ENCODE peak calls at places on chromosomes 13 and 19, in six cellular contexts. One of them, this sample, is unnamed.

GRCh38 chr19:5803441-5803751 is 1.5 kb upstream of the NRTN start:
- ATAC-seq in CD4-positive, alpha-beta T cell: no peak
- ATAC-seq in left lung: no peak
- ATAC-seq in DND-41: no peak
- ATAC-seq in pancreas: no peak
- ATAC-seq in right lobe of liver: no peak
- ATAC-seq in this sample: no peak

GRCh38 chr13:29162638-29163037 is 342.5 kb downstream of the MTUS2 start:
- ATAC-seq in CD4-positive, alpha-beta T cell: no peak
- ATAC-seq in left lung: no peak
- ATAC-seq in DND-41: no peak
- ATAC-seq in pancreas: no peak
- ATAC-seq in right lobe of liver: no peak
- ATAC-seq in this sample: no peak

GRCh38 chr19:11418518-11419506 is at the start of gene RGL3:
- ATAC-seq in CD4-positive, alpha-beta T cell: no peak
- ATAC-seq in left lung: peak; percentile 69
- ATAC-seq in DND-41: no peak
- ATAC-seq in pancreas: peak; percentile 71
- ATAC-seq in right lobe of liver: peak; percentile 82
- ATAC-seq in this sample: no peak

GRCh38 chr19:54316746-54317107 is 3.8 kb upstream of the LILRA5 start:
- ATAC-seq in CD4-positive, alpha-beta T cell: no peak
- ATAC-seq in left lung: peak; percentile 74
- ATAC-seq in DND-41: no peak
- ATAC-seq in pancreas: no peak
- ATAC-seq in right lobe of liver: peak; percentile 48
- ATAC-seq in this sample: no peak

GRCh38 chr13:91154954-91155353 is 192.5 kb upstream of the MIR17HG start:
- ATAC-seq in CD4-positive, alpha-beta T cell: no peak
- ATAC-seq in left lung: peak; percentile 82
- ATAC-seq in DND-41: no peak
- ATAC-seq in pancreas: peak; percentile 35
- ATAC-seq in right lobe of liver: peak; percentile 66
- ATAC-seq in this sample: no peak

GRCh38 chr13:74115138-74115537 is 19.1 kb downstream of the KLF12 start:
- ATAC-seq in CD4-positive, alpha-beta T cell: no peak
- ATAC-seq in left lung: no peak
- ATAC-seq in DND-41: no peak
- ATAC-seq in pancreas: no peak
- ATAC-seq in right lobe of liver: no peak
- ATAC-seq in this sample: no peak

GRCh38 chr19:49766007-49766937 is 529 bp upstream of the AP2A1 start:
- ATAC-seq in CD4-positive, alpha-beta T cell: peak; percentile 86
- ATAC-seq in left lung: peak; percentile 93
- ATAC-seq in DND-41: peak; percentile 90
- ATAC-seq in pancreas: peak; percentile 89
- ATAC-seq in right lobe of liver: peak; percentile 90
- ATAC-seq in this sample: peak; percentile 95

GRCh38 chr13:32134991-32135390 is 103.4 kb downstream of the FRY start:
- ATAC-seq in CD4-positive, alpha-beta T cell: no peak
- ATAC-seq in left lung: no peak
- ATAC-seq in DND-41: no peak
- ATAC-seq in pancreas: no peak
- ATAC-seq in right lobe of liver: no peak
- ATAC-seq in this sample: no peak

GRCh38 chr13:94988654-94989053 is 276.3 kb upstream of the SOX21 start:
- ATAC-seq in CD4-positive, alpha-beta T cell: no peak
- ATAC-seq in left lung: peak; percentile 81
- ATAC-seq in DND-41: no peak
- ATAC-seq in pancreas: no peak
- ATAC-seq in right lobe of liver: no peak
- ATAC-seq in this sample: peak; percentile 58

GRCh38 chr19:55593096-55593772 is 6.1 kb downstream of the FIZ1 start:
- ATAC-seq in CD4-positive, alpha-beta T cell: no peak
- ATAC-seq in left lung: no peak
- ATAC-seq in DND-41: no peak
- ATAC-seq in pancreas: no peak
- ATAC-seq in right lobe of liver: no peak
- ATAC-seq in this sample: no peak

GRCh38 chr19:919157-920050 is 2.3 kb downstream of the KISS1R start:
- ATAC-seq in CD4-positive, alpha-beta T cell: peak; percentile 52
- ATAC-seq in left lung: no peak
- ATAC-seq in DND-41: no peak
- ATAC-seq in pancreas: no peak
- ATAC-seq in right lobe of liver: no peak
- ATAC-seq in this sample: peak; percentile 56

GRCh38 chr19:41223431-41224234 is 4.6 kb downstream of the AXL start:
- ATAC-seq in CD4-positive, alpha-beta T cell: no peak
- ATAC-seq in left lung: peak; percentile 14
- ATAC-seq in DND-41: no peak
- ATAC-seq in pancreas: no peak
- ATAC-seq in right lobe of liver: no peak
- ATAC-seq in this sample: no peak

GRCh38 chr19:2282062-2282861 is at the start of gene PEAK3:
- ATAC-seq in CD4-positive, alpha-beta T cell: peak; percentile 38
- ATAC-seq in left lung: peak; percentile 89
- ATAC-seq in DND-41: no peak
- ATAC-seq in pancreas: no peak
- ATAC-seq in right lobe of liver: peak; percentile 91
- ATAC-seq in this sample: peak; percentile 28

GRCh38 chr13:111213964-111214726 is 99.0 kb downstream of the ARHGEF7 start:
- ATAC-seq in CD4-positive, alpha-beta T cell: no peak
- ATAC-seq in left lung: peak; percentile 36
- ATAC-seq in DND-41: no peak
- ATAC-seq in pancreas: no peak
- ATAC-seq in right lobe of liver: peak; percentile 77
- ATAC-seq in this sample: peak; percentile 12

GRCh38 chr13:79679334-79679733 is 198.4 kb downstream of the NDFIP2 start:
- ATAC-seq in CD4-positive, alpha-beta T cell: no peak
- ATAC-seq in left lung: peak; percentile 85
- ATAC-seq in DND-41: peak; percentile 80
- ATAC-seq in pancreas: peak; percentile 82
- ATAC-seq in right lobe of liver: peak; percentile 85
- ATAC-seq in this sample: peak; percentile 65

GRCh38 chr13:98981596-98982195 is 3.8 kb upstream of the DOCK9 start:
- ATAC-seq in CD4-positive, alpha-beta T cell: peak; percentile 74
- ATAC-seq in left lung: no peak
- ATAC-seq in DND-41: peak; percentile 24
- ATAC-seq in pancreas: no peak
- ATAC-seq in right lobe of liver: no peak
- ATAC-seq in this sample: no peak

GRCh38 chr13:98821372-98822237 is 69.1 kb upstream of the SLC15A1 start:
- ATAC-seq in CD4-positive, alpha-beta T cell: no peak
- ATAC-seq in left lung: peak; percentile 22
- ATAC-seq in DND-41: no peak
- ATAC-seq in pancreas: peak; percentile 71
- ATAC-seq in right lobe of liver: peak; percentile 57
- ATAC-seq in this sample: no peak

GRCh38 chr13:61728468-61728867 is 312.8 kb upstream of the PCDH20 start:
- ATAC-seq in CD4-positive, alpha-beta T cell: no peak
- ATAC-seq in left lung: peak; percentile 88
- ATAC-seq in DND-41: no peak
- ATAC-seq in pancreas: no peak
- ATAC-seq in right lobe of liver: no peak
- ATAC-seq in this sample: no peak

GRCh38 chr13:50152224-50152623 is 137.0 kb downstream of the KCNRG start:
- ATAC-seq in CD4-positive, alpha-beta T cell: no peak
- ATAC-seq in left lung: peak; percentile 22
- ATAC-seq in DND-41: peak; percentile 47
- ATAC-seq in pancreas: no peak
- ATAC-seq in right lobe of liver: no peak
- ATAC-seq in this sample: no peak

GRCh38 chr13:28346136-28346535 is 148.8 kb downstream of the FLT1 start:
- ATAC-seq in CD4-positive, alpha-beta T cell: no peak
- ATAC-seq in left lung: no peak
- ATAC-seq in DND-41: no peak
- ATAC-seq in pancreas: no peak
- ATAC-seq in right lobe of liver: no peak
- ATAC-seq in this sample: no peak

GRCh38 chr19:1762243-1763140 is 9.2 kb downstream of the ONECUT3 start:
- ATAC-seq in CD4-positive, alpha-beta T cell: no peak
- ATAC-seq in left lung: no peak
- ATAC-seq in DND-41: no peak
- ATAC-seq in pancreas: no peak
- ATAC-seq in right lobe of liver: no peak
- ATAC-seq in this sample: no peak

GRCh38 chr19:33064117-33064777 is 441 bp downstream of the RHPN2 start:
- ATAC-seq in CD4-positive, alpha-beta T cell: peak; percentile 67
- ATAC-seq in left lung: peak; percentile 86
- ATAC-seq in DND-41: no peak
- ATAC-seq in pancreas: peak; percentile 67
- ATAC-seq in right lobe of liver: peak; percentile 83
- ATAC-seq in this sample: peak; percentile 58

GRCh38 chr19:29882719-29883105 is 59.3 kb upstream of the URI1 start:
- ATAC-seq in CD4-positive, alpha-beta T cell: no peak
- ATAC-seq in left lung: no peak
- ATAC-seq in DND-41: no peak
- ATAC-seq in pancreas: no peak
- ATAC-seq in right lobe of liver: no peak
- ATAC-seq in this sample: no peak

GRCh38 chr13:53206455-53206854 is 177.8 kb downstream of the OLFM4 start:
- ATAC-seq in CD4-positive, alpha-beta T cell: no peak
- ATAC-seq in left lung: no peak
- ATAC-seq in DND-41: no peak
- ATAC-seq in pancreas: no peak
- ATAC-seq in right lobe of liver: no peak
- ATAC-seq in this sample: no peak

GRCh38 chr13:99302637-99303505 is 4.3 kb downstream of the GPR183 start:
- ATAC-seq in CD4-positive, alpha-beta T cell: no peak
- ATAC-seq in left lung: no peak
- ATAC-seq in DND-41: no peak
- ATAC-seq in pancreas: no peak
- ATAC-seq in right lobe of liver: no peak
- ATAC-seq in this sample: no peak

GRCh38 chr13:40508767-40509342 is 157.6 kb downstream of the FOXO1 start:
- ATAC-seq in CD4-positive, alpha-beta T cell: peak; percentile 35
- ATAC-seq in left lung: no peak
- ATAC-seq in DND-41: no peak
- ATAC-seq in pancreas: no peak
- ATAC-seq in right lobe of liver: no peak
- ATAC-seq in this sample: no peak

GRCh38 chr19:2636142-2636896 is 66.2 kb downstream of the GNG7 start:
- ATAC-seq in CD4-positive, alpha-beta T cell: no peak
- ATAC-seq in left lung: peak; percentile 13
- ATAC-seq in DND-41: peak; percentile 53
- ATAC-seq in pancreas: no peak
- ATAC-seq in right lobe of liver: peak; percentile 70
- ATAC-seq in this sample: no peak

GRCh38 chr19:10780368-10780767 is 55.6 kb downstream of the TMED1 start:
- ATAC-seq in CD4-positive, alpha-beta T cell: no peak
- ATAC-seq in left lung: peak; percentile 76
- ATAC-seq in DND-41: no peak
- ATAC-seq in pancreas: no peak
- ATAC-seq in right lobe of liver: peak; percentile 78
- ATAC-seq in this sample: peak; percentile 84

GRCh38 chr13:41919031-41919740 is 41.7 kb downstream of the VWA8 start:
- ATAC-seq in CD4-positive, alpha-beta T cell: no peak
- ATAC-seq in left lung: no peak
- ATAC-seq in DND-41: no peak
- ATAC-seq in pancreas: no peak
- ATAC-seq in right lobe of liver: peak; percentile 23
- ATAC-seq in this sample: peak; percentile 10

GRCh38 chr19:33580026-33580644 is 41.6 kb upstream of the CHST8 start:
- ATAC-seq in CD4-positive, alpha-beta T cell: no peak
- ATAC-seq in left lung: no peak
- ATAC-seq in DND-41: no peak
- ATAC-seq in pancreas: peak; percentile 55
- ATAC-seq in right lobe of liver: peak; percentile 95
- ATAC-seq in this sample: peak; percentile 38